ENCODE peak calls at places on chromosomes 1 and 21, in six cellular contexts. One of them, this sample, is unnamed.
A peak's percentile ranks its signal among the peaks of the same experiment; 100 is the strongest.

GRCh38 chr1:4662723-4663122 is 8.3 kb downstream of the AJAP1 start:
- DNase-seq in T-helper 17 cell: no peak
- DNase-seq in T-helper 9 cell: no peak
- DNase-seq in NCI-H1694 treated with DMSO at 0.1 percent for 48 hours: no peak
- DNase-seq in A172: no peak
- DNase-seq in activated CD8-positive, alpha-beta memory T cell treated with anti-CD3 and anti-CD28 coated beads, Interleukin-2, amount 10 ng/mL, durations not matched to agents 7 days and 5 days: no peak
- DNase-seq in this sample: no peak

GRCh38 chr1:235008239-235008638 is 120.4 kb downstream of the TOMM20 start:
- DNase-seq in T-helper 17 cell: no peak
- DNase-seq in T-helper 9 cell: no peak
- DNase-seq in NCI-H1694 treated with DMSO at 0.1 percent for 48 hours: no peak
- DNase-seq in A172: no peak
- DNase-seq in activated CD8-positive, alpha-beta memory T cell treated with anti-CD3 and anti-CD28 coated beads, Interleukin-2, amount 10 ng/mL, durations not matched to agents 7 days and 5 days: no peak
- DNase-seq in this sample: no peak

GRCh38 chr1:41783189-41783639 is 135.5 kb downstream of the HIVEP3 start:
- DNase-seq in T-helper 17 cell: no peak
- DNase-seq in T-helper 9 cell: no peak
- DNase-seq in NCI-H1694 treated with DMSO at 0.1 percent for 48 hours: no peak
- DNase-seq in A172: peak; percentile 97
- DNase-seq in activated CD8-positive, alpha-beta memory T cell treated with anti-CD3 and anti-CD28 coated beads, Interleukin-2, amount 10 ng/mL, durations not matched to agents 7 days and 5 days: no peak
- DNase-seq in this sample: no peak

GRCh38 chr1:117820694-117821381 is 108.6 kb downstream of the GDAP2 start:
- DNase-seq in T-helper 17 cell: no peak
- DNase-seq in T-helper 9 cell: no peak
- DNase-seq in NCI-H1694 treated with DMSO at 0.1 percent for 48 hours: no peak
- DNase-seq in A172: peak; percentile 74
- DNase-seq in activated CD8-positive, alpha-beta memory T cell treated with anti-CD3 and anti-CD28 coated beads, Interleukin-2, amount 10 ng/mL, durations not matched to agents 7 days and 5 days: no peak
- DNase-seq in this sample: no peak

GRCh38 chr1:202165942-202166843 is 5.8 kb upstream of the PTPN7 start:
- DNase-seq in T-helper 17 cell: no peak
- DNase-seq in T-helper 9 cell: no peak
- DNase-seq in NCI-H1694 treated with DMSO at 0.1 percent for 48 hours: no peak
- DNase-seq in A172: no peak
- DNase-seq in activated CD8-positive, alpha-beta memory T cell treated with anti-CD3 and anti-CD28 coated beads, Interleukin-2, amount 10 ng/mL, durations not matched to agents 7 days and 5 days: no peak
- DNase-seq in this sample: no peak

GRCh38 chr1:147840909-147841308 is 61.7 kb upstream of the GJA8 start:
- DNase-seq in T-helper 17 cell: no peak
- DNase-seq in T-helper 9 cell: no peak
- DNase-seq in NCI-H1694 treated with DMSO at 0.1 percent for 48 hours: no peak
- DNase-seq in A172: no peak
- DNase-seq in activated CD8-positive, alpha-beta memory T cell treated with anti-CD3 and anti-CD28 coated beads, Interleukin-2, amount 10 ng/mL, durations not matched to agents 7 days and 5 days: no peak
- DNase-seq in this sample: no peak

GRCh38 chr21:37700641-37701202 is 215.5 kb downstream of the KCNJ6 start:
- DNase-seq in T-helper 17 cell: no peak
- DNase-seq in T-helper 9 cell: no peak
- DNase-seq in NCI-H1694 treated with DMSO at 0.1 percent for 48 hours: peak; percentile 81
- DNase-seq in A172: peak; percentile 86
- DNase-seq in activated CD8-positive, alpha-beta memory T cell treated with anti-CD3 and anti-CD28 coated beads, Interleukin-2, amount 10 ng/mL, durations not matched to agents 7 days and 5 days: no peak
- DNase-seq in this sample: no peak

GRCh38 chr1:169371400-169371799 is 3.4 kb downstream of the BLZF1 start:
- DNase-seq in T-helper 17 cell: no peak
- DNase-seq in T-helper 9 cell: no peak
- DNase-seq in NCI-H1694 treated with DMSO at 0.1 percent for 48 hours: no peak
- DNase-seq in A172: no peak
- DNase-seq in activated CD8-positive, alpha-beta memory T cell treated with anti-CD3 and anti-CD28 coated beads, Interleukin-2, amount 10 ng/mL, durations not matched to agents 7 days and 5 days: no peak
- DNase-seq in this sample: no peak

GRCh38 chr1:26327956-26328362 is 10.2 kb downstream of the CD52 start:
- DNase-seq in T-helper 17 cell: no peak
- DNase-seq in T-helper 9 cell: no peak
- DNase-seq in NCI-H1694 treated with DMSO at 0.1 percent for 48 hours: peak; percentile 44
- DNase-seq in A172: no peak
- DNase-seq in activated CD8-positive, alpha-beta memory T cell treated with anti-CD3 and anti-CD28 coated beads, Interleukin-2, amount 10 ng/mL, durations not matched to agents 7 days and 5 days: no peak
- DNase-seq in this sample: no peak

GRCh38 chr1:159924025-159924790 is 1.1 kb downstream of the TAGLN2 start:
- DNase-seq in T-helper 17 cell: peak; percentile 67
- DNase-seq in T-helper 9 cell: peak; percentile 66
- DNase-seq in NCI-H1694 treated with DMSO at 0.1 percent for 48 hours: no peak
- DNase-seq in A172: peak; percentile 94
- DNase-seq in activated CD8-positive, alpha-beta memory T cell treated with anti-CD3 and anti-CD28 coated beads, Interleukin-2, amount 10 ng/mL, durations not matched to agents 7 days and 5 days: peak; percentile 81
- DNase-seq in this sample: peak; percentile 48

GRCh38 chr1:10866314-10867091 is 70.1 kb upstream of the CASZ1 start:
- DNase-seq in T-helper 17 cell: peak; percentile 12
- DNase-seq in T-helper 9 cell: no peak
- DNase-seq in NCI-H1694 treated with DMSO at 0.1 percent for 48 hours: no peak
- DNase-seq in A172: peak; percentile 6
- DNase-seq in activated CD8-positive, alpha-beta memory T cell treated with anti-CD3 and anti-CD28 coated beads, Interleukin-2, amount 10 ng/mL, durations not matched to agents 7 days and 5 days: no peak
- DNase-seq in this sample: no peak

GRCh38 chr1:39566441-39567137 is 10.0 kb downstream of the PABPC4 start:
- DNase-seq in T-helper 17 cell: no peak
- DNase-seq in T-helper 9 cell: no peak
- DNase-seq in NCI-H1694 treated with DMSO at 0.1 percent for 48 hours: no peak
- DNase-seq in A172: no peak
- DNase-seq in activated CD8-positive, alpha-beta memory T cell treated with anti-CD3 and anti-CD28 coated beads, Interleukin-2, amount 10 ng/mL, durations not matched to agents 7 days and 5 days: no peak
- DNase-seq in this sample: no peak

GRCh38 chr1:168408531-168409242 is 128.0 kb downstream of the TBX19 start:
- DNase-seq in T-helper 17 cell: peak; percentile 13
- DNase-seq in T-helper 9 cell: peak; percentile 32
- DNase-seq in NCI-H1694 treated with DMSO at 0.1 percent for 48 hours: no peak
- DNase-seq in A172: peak; percentile 89
- DNase-seq in activated CD8-positive, alpha-beta memory T cell treated with anti-CD3 and anti-CD28 coated beads, Interleukin-2, amount 10 ng/mL, durations not matched to agents 7 days and 5 days: peak; percentile 82
- DNase-seq in this sample: peak; percentile 30

GRCh38 chr1:22143065-22143514 is at the start of gene WNT4:
- DNase-seq in T-helper 17 cell: peak; percentile 25
- DNase-seq in T-helper 9 cell: peak; percentile 12
- DNase-seq in NCI-H1694 treated with DMSO at 0.1 percent for 48 hours: no peak
- DNase-seq in A172: peak; percentile 7
- DNase-seq in activated CD8-positive, alpha-beta memory T cell treated with anti-CD3 and anti-CD28 coated beads, Interleukin-2, amount 10 ng/mL, durations not matched to agents 7 days and 5 days: no peak
- DNase-seq in this sample: peak; percentile 32

GRCh38 chr1:27605796-27606707 is 2.1 kb upstream of the AHDC1 start:
- DNase-seq in T-helper 17 cell: peak; percentile 27
- DNase-seq in T-helper 9 cell: peak; percentile 52
- DNase-seq in NCI-H1694 treated with DMSO at 0.1 percent for 48 hours: peak; percentile 34
- DNase-seq in A172: no peak
- DNase-seq in activated CD8-positive, alpha-beta memory T cell treated with anti-CD3 and anti-CD28 coated beads, Interleukin-2, amount 10 ng/mL, durations not matched to agents 7 days and 5 days: peak; percentile 72
- DNase-seq in this sample: peak; percentile 54

GRCh38 chr1:8586438-8586837 is 231.0 kb downstream of the RERE start:
- DNase-seq in T-helper 17 cell: no peak
- DNase-seq in T-helper 9 cell: no peak
- DNase-seq in NCI-H1694 treated with DMSO at 0.1 percent for 48 hours: no peak
- DNase-seq in A172: no peak
- DNase-seq in activated CD8-positive, alpha-beta memory T cell treated with anti-CD3 and anti-CD28 coated beads, Interleukin-2, amount 10 ng/mL, durations not matched to agents 7 days and 5 days: no peak
- DNase-seq in this sample: no peak

GRCh38 chr21:41361786-41362604 is at the start of gene MX2:
- DNase-seq in T-helper 17 cell: peak; percentile 74
- DNase-seq in T-helper 9 cell: peak; percentile 70
- DNase-seq in NCI-H1694 treated with DMSO at 0.1 percent for 48 hours: no peak
- DNase-seq in A172: peak; percentile 93
- DNase-seq in activated CD8-positive, alpha-beta memory T cell treated with anti-CD3 and anti-CD28 coated beads, Interleukin-2, amount 10 ng/mL, durations not matched to agents 7 days and 5 days: peak; percentile 92
- DNase-seq in this sample: peak; percentile 74

GRCh38 chr1:198520524-198521254 is 19.8 kb downstream of the ATP6V1G3 start:
- DNase-seq in T-helper 17 cell: no peak
- DNase-seq in T-helper 9 cell: no peak
- DNase-seq in NCI-H1694 treated with DMSO at 0.1 percent for 48 hours: no peak
- DNase-seq in A172: no peak
- DNase-seq in activated CD8-positive, alpha-beta memory T cell treated with anti-CD3 and anti-CD28 coated beads, Interleukin-2, amount 10 ng/mL, durations not matched to agents 7 days and 5 days: no peak
- DNase-seq in this sample: no peak

GRCh38 chr1:19734472-19734999 is 65.2 kb downstream of the TMCO4 start:
- DNase-seq in T-helper 17 cell: no peak
- DNase-seq in T-helper 9 cell: no peak
- DNase-seq in NCI-H1694 treated with DMSO at 0.1 percent for 48 hours: no peak
- DNase-seq in A172: peak; percentile 22
- DNase-seq in activated CD8-positive, alpha-beta memory T cell treated with anti-CD3 and anti-CD28 coated beads, Interleukin-2, amount 10 ng/mL, durations not matched to agents 7 days and 5 days: no peak
- DNase-seq in this sample: no peak

GRCh38 chr1:67700692-67701410 is 15.8 kb downstream of the GADD45A start:
- DNase-seq in T-helper 17 cell: no peak
- DNase-seq in T-helper 9 cell: no peak
- DNase-seq in NCI-H1694 treated with DMSO at 0.1 percent for 48 hours: no peak
- DNase-seq in A172: peak; percentile 93
- DNase-seq in activated CD8-positive, alpha-beta memory T cell treated with anti-CD3 and anti-CD28 coated beads, Interleukin-2, amount 10 ng/mL, durations not matched to agents 7 days and 5 days: no peak
- DNase-seq in this sample: no peak

GRCh38 chr1:238606457-238606856 is 715.7 kb upstream of the ZP4 start:
- DNase-seq in T-helper 17 cell: no peak
- DNase-seq in T-helper 9 cell: no peak
- DNase-seq in NCI-H1694 treated with DMSO at 0.1 percent for 48 hours: no peak
- DNase-seq in A172: no peak
- DNase-seq in activated CD8-positive, alpha-beta memory T cell treated with anti-CD3 and anti-CD28 coated beads, Interleukin-2, amount 10 ng/mL, durations not matched to agents 7 days and 5 days: no peak
- DNase-seq in this sample: no peak

GRCh38 chr1:42739753-42740700 is at the start of gene CLDN19:
- DNase-seq in T-helper 17 cell: no peak
- DNase-seq in T-helper 9 cell: no peak
- DNase-seq in NCI-H1694 treated with DMSO at 0.1 percent for 48 hours: no peak
- DNase-seq in A172: no peak
- DNase-seq in activated CD8-positive, alpha-beta memory T cell treated with anti-CD3 and anti-CD28 coated beads, Interleukin-2, amount 10 ng/mL, durations not matched to agents 7 days and 5 days: no peak
- DNase-seq in this sample: no peak

This sample was measured in CD4-positive, alpha-beta T cell.